ENCODE peak calls at places on chromosomes 13 and 19, in ten cellular contexts. B, I, U, V, N, S, H, G, Z and M are unnamed samples.

GRCh38 chr19:38006361-38007045 is 99.5 kb downstream of the SIPA1L3 start:
- DNase-seq in B (no peak), I (no peak), U (no peak), V (no peak), N (no peak), S (no peak), H (no peak), G (no peak), Z (no peak), M (no peak)

GRCh38 chr19:2616741-2617392 is 85.6 kb downstream of the GNG7 start:
- DNase-seq in B (no peak), I (no peak), U (no peak), V (peak), N (no peak), S (peak), H (no peak), G (no peak), Z (no peak), M (no peak)

GRCh38 chr13:44068169-44068568 is 188.5 kb downstream of the LACC1 start:
- DNase-seq in B (no peak), I (no peak), U (peak), V (no peak), N (no peak), S (no peak), H (no peak), G (no peak), Z (peak), M (peak)

GRCh38 chr13:30866692-30867669 is 39.1 kb upstream of the MEDAG start:
- DNase-seq in B (no peak), I (peak), U (no peak), V (no peak), N (no peak), S (no peak), H (no peak), G (peak), Z (no peak), M (no peak)

GRCh38 chr13:26529441-26529840 is 28.0 kb upstream of the WASF3 start:
- DNase-seq in B (peak), I (peak), U (peak), V (peak), N (no peak), S (no peak), H (peak), G (peak), Z (peak), M (peak)

GRCh38 chr13:52383362-52383761 is 22.6 kb downstream of the THSD1 start:
- DNase-seq in B (no peak), I (no peak), U (no peak), V (no peak), N (no peak), S (no peak), H (no peak), G (no peak), Z (peak), M (no peak)

GRCh38 chr13:55199132-55199531 is 1941.6 kb upstream of the PRR20A start:
- DNase-seq in B (no peak), I (peak), U (no peak), V (no peak), N (no peak), S (no peak), H (no peak), G (no peak), Z (no peak), M (no peak)

GRCh38 chr13:21009036-21009435 is 52.4 kb downstream of the LATS2 start:
- DNase-seq in B (no peak), I (no peak), U (no peak), V (no peak), N (no peak), S (no peak), H (no peak), G (no peak), Z (no peak), M (no peak)

GRCh38 chr13:46598140-46598819 is 45.3 kb downstream of the LRCH1 start:
- DNase-seq in B (no peak), I (no peak), U (no peak), V (peak), N (no peak), S (no peak), H (no peak), G (no peak), Z (no peak), M (no peak)

GRCh38 chr19:27776020-27776419 is 1436.9 kb downstream of the UQCRFS1 start:
- DNase-seq in B (no peak), I (no peak), U (peak), V (no peak), N (no peak), S (no peak), H (no peak), G (no peak), Z (peak), M (no peak)

GRCh38 chr19:29325241-29325975 is 112.5 kb upstream of the UQCRFS1 start:
- DNase-seq in B (no peak), I (no peak), U (no peak), V (no peak), N (no peak), S (no peak), H (no peak), G (no peak), Z (no peak), M (no peak)

GRCh38 chr19:42428676-42429075 is 1.5 kb upstream of the LIPE start:
- DNase-seq in B (no peak), I (no peak), U (no peak), V (no peak), N (no peak), S (no peak), H (no peak), G (no peak), Z (no peak), M (no peak)

GRCh38 chr19:35208121-35208520 is 20.4 kb downstream of the FAM187B start:
- DNase-seq in B (no peak), I (no peak), U (no peak), V (peak), N (no peak), S (no peak), H (no peak), G (no peak), Z (no peak), M (no peak)

GRCh38 chr13:108369412-108369811 is 99.9 kb downstream of the TNFSF13B start:
- DNase-seq in B (no peak), I (no peak), U (no peak), V (no peak), N (no peak), S (no peak), H (no peak), G (no peak), Z (no peak), M (no peak)

GRCh38 chr19:49150944-49151243 is 4.3 kb downstream of the HRC start:
- DNase-seq in B (no peak), I (no peak), U (no peak), V (no peak), N (no peak), S (no peak), H (no peak), G (no peak), Z (no peak), M (no peak)

GRCh38 chr13:30791354-30791921 is 56.1 kb downstream of the ALOX5AP start:
- DNase-seq in B (peak), I (no peak), U (peak), V (no peak), N (no peak), S (no peak), H (peak), G (no peak), Z (peak), M (no peak)

GRCh38 chr13:25171517-25172302 is at the start of gene AMER2:
- DNase-seq in B (no peak), I (peak), U (peak), V (no peak), N (no peak), S (peak), H (no peak), G (peak), Z (no peak), M (no peak)

GRCh38 chr13:42892760-42893159 is 99.3 kb downstream of the EPSTI1 start:
- DNase-seq in B (no peak), I (no peak), U (peak), V (no peak), N (no peak), S (no peak), H (no peak), G (no peak), Z (peak), M (no peak)

GRCh38 chr19:9427941-9428340 is 7.4 kb downstream of the ZNF266 start:
- DNase-seq in B (no peak), I (no peak), U (no peak), V (no peak), N (no peak), S (no peak), H (no peak), G (no peak), Z (no peak), M (no peak)

GRCh38 chr13:26709461-26709860 is 51.1 kb downstream of the GPR12 start:
- DNase-seq in B (no peak), I (no peak), U (no peak), V (no peak), N (no peak), S (no peak), H (no peak), G (no peak), Z (no peak), M (no peak)

GRCh38 chr19:8877854-8878705 is 45.9 kb downstream of the MBD3L1 start:
- DNase-seq in B (no peak), I (no peak), U (no peak), V (no peak), N (no peak), S (no peak), H (no peak), G (no peak), Z (no peak), M (no peak)

GRCh38 chr19:33114302-33114701 is 17.6 kb upstream of the WDR88 start:
- DNase-seq in B (no peak), I (no peak), U (no peak), V (no peak), N (no peak), S (no peak), H (no peak), G (no peak), Z (no peak), M (no peak)

GRCh38 chr13:87972568-87972967 is 301.4 kb downstream of the SLITRK5 start:
- DNase-seq in B (no peak), I (no peak), U (no peak), V (no peak), N (no peak), S (no peak), H (no peak), G (no peak), Z (no peak), M (no peak)

GRCh38 chr13:99310382-99311031 is 3.3 kb upstream of the GPR183 start:
- DNase-seq in B (peak), I (no peak), U (peak), V (no peak), N (no peak), S (no peak), H (no peak), G (no peak), Z (peak), M (no peak)

GRCh38 chr13:102286326-102286725 is 115.5 kb downstream of the FGF14 start:
- DNase-seq in B (no peak), I (no peak), U (peak), V (no peak), N (no peak), S (no peak), H (peak), G (no peak), Z (peak), M (peak)

GRCh38 chr13:52832268-52832667 is 16.2 kb downstream of the PCDH8 start:
- DNase-seq in B (no peak), I (peak), U (no peak), V (no peak), N (no peak), S (no peak), H (no peak), G (no peak), Z (no peak), M (no peak)

GRCh38 chr13:46679369-46680180 is 117.4 kb downstream of the ESD start:
- DNase-seq in B (peak), I (no peak), U (peak), V (peak), N (no peak), S (no peak), H (no peak), G (peak), Z (peak), M (peak)

GRCh38 chr13:101308247-101309013 is 107.9 kb downstream of the NALCN start:
- DNase-seq in B (no peak), I (no peak), U (no peak), V (no peak), N (no peak), S (no peak), H (no peak), G (no peak), Z (no peak), M (no peak)

DNA sequence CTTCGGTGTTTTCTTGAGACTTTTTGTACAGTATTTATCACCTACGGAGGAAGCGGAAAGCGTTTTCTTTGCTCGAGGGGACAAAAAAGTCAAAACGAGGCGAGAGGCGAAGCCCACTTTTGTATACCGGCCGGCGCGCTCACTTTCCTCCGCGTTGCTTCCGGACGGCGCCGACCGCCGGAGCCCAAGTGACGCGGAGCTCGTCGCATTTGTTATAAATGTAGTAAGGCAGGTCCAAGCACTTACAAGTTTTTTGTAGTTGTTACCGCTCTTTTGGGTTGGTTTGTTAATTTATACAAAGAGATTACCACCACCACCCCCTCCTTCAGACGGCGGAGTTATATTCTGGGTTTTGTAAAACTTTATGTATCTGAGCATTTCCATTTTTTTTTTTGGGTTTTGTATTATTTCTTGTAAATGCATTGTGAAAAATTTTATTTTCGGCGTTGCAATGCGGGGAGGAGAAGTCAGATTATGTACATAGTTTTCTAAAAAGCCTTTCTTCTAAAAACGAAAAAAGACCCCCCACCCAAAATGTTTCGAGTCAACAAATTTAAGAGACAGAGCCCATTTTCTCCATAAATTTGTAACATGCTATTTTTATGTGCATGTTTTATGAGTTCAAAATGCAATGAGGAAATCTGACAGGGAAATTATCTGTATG is 2.2 kb downstream of the SOX1 start:
- DNase-seq in B (no peak), I (no peak), U (no peak), V (no peak), N (no peak), S (no peak), H (no peak), G (no peak), Z (no peak), M (no peak)
- H3K4me3 ChIP-seq in B (no peak), I (no peak), U (no peak), V (no peak), N (no peak), S (no peak), H (peak), G (no peak), Z (no peak), M (no peak)

GRCh38 chr19:17766543-17767131 is 15.4 kb downstream of the FCHO1 start:
- DNase-seq in B (no peak), I (peak), U (peak), V (no peak), N (no peak), S (peak), H (peak), G (peak), Z (peak), M (no peak)

GRCh38 chr19:17761148-17761547 is 9.9 kb downstream of the FCHO1 start:
- DNase-seq in B (no peak), I (no peak), U (no peak), V (no peak), N (no peak), S (no peak), H (no peak), G (no peak), Z (no peak), M (no peak)

GRCh38 chr19:17765069-17765618 is 13.9 kb downstream of the FCHO1 start:
- DNase-seq in B (no peak), I (no peak), U (no peak), V (no peak), N (no peak), S (peak), H (no peak), G (no peak), Z (no peak), M (no peak)

GRCh38 chr19:17764348-17764747 is 13.1 kb downstream of the FCHO1 start:
- DNase-seq in B (no peak), I (no peak), U (no peak), V (no peak), N (no peak), S (no peak), H (no peak), G (no peak), Z (no peak), M (no peak)

GRCh38 chr19:17762505-17763229 is 11.4 kb downstream of the FCHO1 start:
- DNase-seq in B (no peak), I (peak), U (peak), V (no peak), N (no peak), S (no peak), H (peak), G (no peak), Z (peak), M (no peak)
- H3K4me3 ChIP-seq in B (no peak), I (no peak), U (no peak), V (no peak), N (no peak), S (no peak), H (no peak), G (no peak), Z (no peak), M (no peak)

GRCh38 chr13:78732445-78733017 is 73.6 kb upstream of the OBI1 start:
- DNase-seq in B (no peak), I (no peak), U (no peak), V (no peak), N (no peak), S (no peak), H (no peak), G (no peak), Z (no peak), M (no peak)
- H3K4me3 ChIP-seq in B (no peak), I (no peak), U (no peak), V (no peak), N (no peak), S (no peak), H (no peak), G (no peak), Z (no peak), M (no peak)

GRCh38 chr19:41310031-41310831 is at the start of gene CCDC97:
- DNase-seq in B (peak), I (peak), U (peak), V (peak), N (no peak), S (peak), H (peak), G (peak), Z (peak), M (peak)

GRCh38 chr19:41307954-41308449 is 2.0 kb upstream of the CCDC97 start:
- DNase-seq in B (no peak), I (no peak), U (no peak), V (peak), N (no peak), S (peak), H (no peak), G (no peak), Z (no peak), M (no peak)

GRCh38 chr19:41307090-41307875 is 2.7 kb upstream of the CCDC97 start:
- DNase-seq in B (no peak), I (no peak), U (no peak), V (peak), N (no peak), S (no peak), H (no peak), G (no peak), Z (no peak), M (no peak)

GRCh38 chr19:41309225-41310030 is 544 bp upstream of the CCDC97 start:
- DNase-seq in B (no peak), I (no peak), U (peak), V (no peak), N (no peak), S (peak), H (no peak), G (no peak), Z (no peak), M (no peak)

DNA sequence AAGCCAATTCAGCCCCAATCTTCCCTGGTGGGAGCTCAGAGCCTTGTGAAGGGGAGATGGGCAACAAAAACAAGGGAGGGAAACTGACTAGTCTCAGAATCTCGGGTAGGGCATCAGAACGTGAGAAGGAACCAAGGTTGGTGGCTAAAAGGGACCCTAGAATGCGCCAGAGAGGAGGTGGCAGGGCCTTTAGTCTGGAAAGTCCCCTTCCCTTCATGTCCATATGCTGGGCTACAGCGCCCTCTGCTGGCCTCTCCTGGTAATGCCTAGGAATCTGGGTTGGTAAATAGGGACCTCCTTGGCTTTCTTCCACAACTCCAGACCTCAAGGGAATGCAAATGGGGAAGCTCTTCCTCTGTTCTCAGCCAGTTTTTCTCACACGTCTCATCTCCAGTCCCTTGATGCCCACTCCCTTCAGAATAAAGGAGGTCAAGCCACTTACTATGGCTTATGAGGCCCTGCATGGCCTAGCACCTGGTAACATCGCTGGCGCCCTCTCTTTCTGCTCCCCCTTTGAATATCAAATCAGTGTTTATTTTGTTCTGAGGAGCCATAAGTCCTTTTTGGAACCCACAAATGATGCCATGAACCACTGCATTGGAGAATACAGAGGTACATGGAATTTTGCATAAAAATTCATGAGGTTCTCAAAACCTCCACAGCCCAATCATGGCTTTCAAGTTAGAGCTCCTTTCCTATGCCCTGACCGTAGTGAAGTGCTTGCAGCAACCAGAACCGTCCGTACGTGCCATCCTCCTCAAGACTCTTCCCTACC is 1.3 kb upstream of the CCDC97 start:
- DNase-seq in B (peak), I (peak), U (peak), V (peak), N (peak), S (peak), H (peak), G (peak), Z (peak), M (peak)
- H3K4me3 ChIP-seq in B (peak), I (no peak), U (no peak), V (peak), N (peak), S (peak), H (peak), G (peak), Z (no peak), M (peak)

DNA sequence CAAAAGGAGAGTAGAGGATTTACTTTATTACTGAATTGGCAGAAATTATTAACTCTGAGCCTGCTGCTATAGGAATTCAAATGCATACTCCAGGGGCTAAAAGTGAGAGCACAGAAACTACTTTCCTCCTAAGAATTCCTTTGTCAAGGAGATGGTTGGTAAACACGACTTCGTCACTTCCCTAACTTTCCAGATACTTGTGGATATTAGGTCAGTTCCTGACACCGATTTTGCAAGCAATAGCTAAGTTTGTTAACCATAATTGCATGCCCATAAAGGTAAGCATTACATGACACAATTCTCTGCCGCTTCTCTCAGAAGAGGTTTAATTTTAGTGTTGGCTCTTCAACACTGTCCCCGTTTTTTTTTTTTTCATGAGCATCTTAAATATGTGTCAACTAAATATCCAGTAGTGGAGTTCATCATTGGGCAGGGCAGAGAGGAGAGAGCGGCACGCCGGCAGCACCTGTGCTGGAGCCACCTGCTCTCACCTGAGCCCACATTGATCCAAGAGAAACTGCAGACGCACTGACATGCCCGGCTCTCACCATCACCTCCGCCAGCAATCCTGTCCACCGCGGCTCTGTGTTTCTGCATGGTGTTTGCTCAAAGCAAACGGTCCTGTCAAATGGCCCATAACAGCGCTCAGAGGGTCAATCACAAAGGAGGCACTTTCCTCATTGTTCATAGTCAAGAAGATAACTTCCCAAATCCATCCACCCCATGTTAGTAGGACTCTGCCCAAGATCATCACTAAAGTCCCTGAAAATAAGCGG is 2.6 kb downstream of the MED26 start:
- DNase-seq in B (no peak), I (no peak), U (no peak), V (no peak), N (no peak), S (no peak), H (no peak), G (no peak), Z (no peak), M (no peak)
- H3K4me3 ChIP-seq in B (no peak), I (no peak), U (no peak), V (peak), N (peak), S (no peak), H (no peak), G (no peak), Z (no peak), M (no peak)